ENCODE peak calls at places on chromosomes 13 and 19, in six cellular contexts. One of them, this sample, is unnamed.

GRCh38 chr19:4007836-4008539 is 452 bp downstream of the PIAS4 start:
- DNase-seq in hepatocyte: peak; percentile 63
- DNase-seq in lung: no peak
- DNase-seq in testis: peak; percentile 71
- DNase-seq in psoas muscle: peak; percentile 66
- DNase-seq in endodermal cell: peak; percentile 65
- DNase-seq in this sample: no peak

GRCh38 chr19:34261335-34262109 is 7.2 kb downstream of the GARRE1 start:
- DNase-seq in hepatocyte: no peak
- DNase-seq in lung: no peak
- DNase-seq in testis: no peak
- DNase-seq in psoas muscle: no peak
- DNase-seq in endodermal cell: no peak
- DNase-seq in this sample: no peak

GRCh38 chr13:101917833-101918755 is 465.6 kb downstream of the ITGBL1 start:
- DNase-seq in hepatocyte: no peak
- DNase-seq in lung: no peak
- DNase-seq in testis: no peak
- DNase-seq in psoas muscle: no peak
- DNase-seq in endodermal cell: peak; percentile 64
- DNase-seq in this sample: no peak

GRCh38 chr19:18433039-18433691 is 4.8 kb downstream of the ISYNA1 start:
- DNase-seq in hepatocyte: no peak
- DNase-seq in lung: no peak
- DNase-seq in testis: no peak
- DNase-seq in psoas muscle: peak; percentile 65
- DNase-seq in endodermal cell: peak; percentile 81
- DNase-seq in this sample: no peak

GRCh38 chr19:4597975-4598671 is 38.6 kb upstream of the SEMA6B start:
- DNase-seq in hepatocyte: peak; percentile 70
- DNase-seq in lung: no peak
- DNase-seq in testis: peak; percentile 44
- DNase-seq in psoas muscle: no peak
- DNase-seq in endodermal cell: peak; percentile 94
- DNase-seq in this sample: peak; percentile 78

GRCh38 chr13:21466527-21466926 is 7.4 kb upstream of the ZDHHC20 start:
- DNase-seq in hepatocyte: peak; percentile 13
- DNase-seq in lung: no peak
- DNase-seq in testis: no peak
- DNase-seq in psoas muscle: no peak
- DNase-seq in endodermal cell: no peak
- DNase-seq in this sample: no peak

GRCh38 chr19:52102163-52102562 is 6.6 kb upstream of the ZNF841 start:
- DNase-seq in hepatocyte: no peak
- DNase-seq in lung: no peak
- DNase-seq in testis: no peak
- DNase-seq in psoas muscle: no peak
- DNase-seq in endodermal cell: no peak
- DNase-seq in this sample: no peak

GRCh38 chr13:37070956-37071355 is 11.5 kb upstream of the SUPT20H start:
- DNase-seq in hepatocyte: no peak
- DNase-seq in lung: no peak
- DNase-seq in testis: no peak
- DNase-seq in psoas muscle: no peak
- DNase-seq in endodermal cell: no peak
- DNase-seq in this sample: no peak

GRCh38 chr19:49601482-49602038 is 10.6 kb downstream of the PRR12 start:
- DNase-seq in hepatocyte: no peak
- DNase-seq in lung: no peak
- DNase-seq in testis: no peak
- DNase-seq in psoas muscle: no peak
- DNase-seq in endodermal cell: no peak
- DNase-seq in this sample: no peak

GRCh38 chr19:18898533-18899408 is 2.8 kb upstream of the CERS1 start:
- DNase-seq in hepatocyte: no peak
- DNase-seq in lung: no peak
- DNase-seq in testis: no peak
- DNase-seq in psoas muscle: no peak
- DNase-seq in endodermal cell: no peak
- DNase-seq in this sample: no peak

GRCh38 chr19:15091918-15092753 is 10.1 kb downstream of the OR1I1 start:
- DNase-seq in hepatocyte: peak; percentile 82
- DNase-seq in lung: no peak
- DNase-seq in testis: peak; percentile 66
- DNase-seq in psoas muscle: no peak
- DNase-seq in endodermal cell: peak; percentile 67
- DNase-seq in this sample: peak; percentile 72

GRCh38 chr13:28475916-28476725 is 18.8 kb downstream of the FLT1 start:
- DNase-seq in hepatocyte: peak; percentile 59
- DNase-seq in lung: no peak
- DNase-seq in testis: no peak
- DNase-seq in psoas muscle: no peak
- DNase-seq in endodermal cell: no peak
- DNase-seq in this sample: peak; percentile 3
- H3K4me1 ChIP-seq in hepatocyte: peaks cover 19% of the 10 kb centered on the region
- H3K4me1 ChIP-seq in lung: peaks cover 3% of the 10 kb centered on the region
- H3K4me1 ChIP-seq in testis: no peaks in the 10 kb centered on the region
- H3K4me1 ChIP-seq in psoas muscle: no peaks in the 10 kb centered on the region
- H3K4me1 ChIP-seq in endodermal cell: no peaks in the 10 kb centered on the region
- H3K4me1 ChIP-seq in this sample: no peaks in the 10 kb centered on the region

DNA sequence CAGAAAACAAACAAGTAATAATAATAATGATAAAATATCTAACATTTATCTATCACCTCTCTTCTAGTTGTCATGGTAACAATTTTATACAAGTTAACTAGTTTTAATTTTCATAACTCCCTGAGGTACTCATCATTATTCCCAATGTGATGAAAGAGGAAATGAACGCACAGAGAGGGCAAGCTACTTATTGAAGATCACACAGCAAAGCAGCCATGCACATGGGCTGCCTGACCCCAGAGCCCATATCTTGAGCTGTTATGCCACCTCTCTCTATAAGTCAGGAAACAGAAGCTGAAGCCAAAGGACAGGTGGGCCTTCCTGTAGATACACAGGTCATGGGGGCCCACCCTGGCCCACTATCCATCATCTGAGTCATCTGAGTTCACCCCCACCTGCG is 4.9 kb upstream of the KLK4 start:
- DNase-seq in hepatocyte: no peak
- DNase-seq in lung: no peak
- DNase-seq in testis: no peak
- DNase-seq in psoas muscle: no peak
- DNase-seq in endodermal cell: no peak
- DNase-seq in this sample: no peak
- H3K4me1 ChIP-seq in hepatocyte: no peaks in the 10 kb centered on the region
- H3K4me1 ChIP-seq in lung: no peaks in the 10 kb centered on the region
- H3K4me1 ChIP-seq in testis: no peaks in the 10 kb centered on the region
- H3K4me1 ChIP-seq in psoas muscle: no peaks in the 10 kb centered on the region
- H3K4me1 ChIP-seq in endodermal cell: no peaks in the 10 kb centered on the region
- H3K4me1 ChIP-seq in this sample: peaks cover 10% of the 10 kb centered on the region

GRCh38 chr19:7263521-7263920 is 30.7 kb downstream of the INSR start:
- DNase-seq in hepatocyte: no peak
- DNase-seq in lung: no peak
- DNase-seq in testis: no peak
- DNase-seq in psoas muscle: no peak
- DNase-seq in endodermal cell: no peak
- DNase-seq in this sample: no peak
- H3K4me1 ChIP-seq in hepatocyte: peaks cover 10% of the 10 kb centered on the region
- H3K4me1 ChIP-seq in lung: peaks cover 6% of the 10 kb centered on the region
- H3K4me1 ChIP-seq in testis: peaks cover 37% of the 10 kb centered on the region
- H3K4me1 ChIP-seq in psoas muscle: peaks cover 45% of the 10 kb centered on the region
- H3K4me1 ChIP-seq in endodermal cell: no peaks in the 10 kb centered on the region
- H3K4me1 ChIP-seq in this sample: no peaks in the 10 kb centered on the region

DNA sequence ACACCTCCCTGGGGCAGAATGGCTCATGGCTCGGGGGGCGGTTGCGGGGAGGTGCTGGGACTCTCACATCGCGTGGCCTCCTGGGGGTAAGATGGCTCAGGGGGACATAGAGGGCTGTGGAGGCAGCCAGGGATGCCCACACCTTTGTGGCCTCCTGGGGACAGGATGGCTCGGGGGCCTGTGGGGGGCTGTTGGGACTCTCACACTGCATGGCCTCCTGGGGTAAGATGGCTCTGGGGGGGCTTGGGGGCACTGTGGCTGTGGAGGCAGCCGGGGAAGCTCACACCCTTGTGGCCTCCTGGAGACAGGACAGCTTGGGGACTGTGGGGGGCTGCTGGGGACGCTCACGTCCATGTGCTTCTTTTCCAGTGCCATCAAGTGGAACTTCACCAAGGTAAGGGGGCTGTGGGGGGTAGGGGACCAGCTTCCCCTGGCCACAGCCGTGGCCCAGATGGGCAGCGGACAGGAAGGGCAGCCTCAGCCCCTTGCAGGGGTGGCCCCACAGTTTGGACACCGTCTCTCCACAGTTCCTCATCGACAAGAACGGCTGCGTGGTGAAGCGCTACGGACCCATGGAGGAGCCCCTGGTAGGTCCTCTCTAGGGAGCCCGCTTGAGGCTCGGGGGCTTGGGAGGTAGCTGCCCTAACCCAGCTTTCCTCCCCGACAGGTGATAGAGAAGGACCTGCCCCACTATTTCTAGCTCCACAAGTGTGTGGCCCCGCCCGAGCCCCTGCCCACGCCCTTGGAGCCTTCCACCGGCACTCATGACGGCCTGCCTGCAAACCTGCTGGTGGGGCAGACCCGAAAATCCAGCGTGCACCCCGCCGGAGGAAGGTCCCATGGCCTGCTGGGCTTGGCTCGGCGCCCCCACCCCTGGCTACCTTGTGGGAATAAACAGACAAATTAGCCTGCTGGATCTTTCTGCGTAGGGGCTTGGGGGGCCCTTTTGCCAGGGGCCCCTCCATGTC is 2.4 kb downstream of the GPX4 start:
- DNase-seq in hepatocyte: no peak
- DNase-seq in lung: no peak
- DNase-seq in testis: no peak
- DNase-seq in psoas muscle: no peak
- DNase-seq in endodermal cell: no peak
- DNase-seq in this sample: no peak
- H3K4me1 ChIP-seq in hepatocyte: peaks cover 30% of the 10 kb centered on the region
- H3K4me1 ChIP-seq in lung: peaks cover 6% of the 10 kb centered on the region
- H3K4me1 ChIP-seq in testis: peaks cover 46% of the 10 kb centered on the region
- H3K4me1 ChIP-seq in psoas muscle: peaks cover 28% of the 10 kb centered on the region
- H3K4me1 ChIP-seq in endodermal cell: peaks cover 5% of the 10 kb centered on the region
- H3K4me1 ChIP-seq in this sample: peaks cover 53% of the 10 kb centered on the region

GRCh38 chr19:41552558-41552957 is 23.4 kb upstream of the CEACAM21 start:
- DNase-seq in hepatocyte: no peak
- DNase-seq in lung: no peak
- DNase-seq in testis: no peak
- DNase-seq in psoas muscle: no peak
- DNase-seq in endodermal cell: no peak
- DNase-seq in this sample: no peak
- H3K4me1 ChIP-seq in hepatocyte: no peaks in the 10 kb centered on the region
- H3K4me1 ChIP-seq in lung: no peaks in the 10 kb centered on the region
- H3K4me1 ChIP-seq in testis: no peaks in the 10 kb centered on the region
- H3K4me1 ChIP-seq in psoas muscle: no peaks in the 10 kb centered on the region
- H3K4me1 ChIP-seq in endodermal cell: no peaks in the 10 kb centered on the region
- H3K4me1 ChIP-seq in this sample: no peaks in the 10 kb centered on the region

GRCh38 chr19:1066251-1066747 is 668 bp upstream of the ARHGAP45 start:
- DNase-seq in hepatocyte: peak; percentile 63
- DNase-seq in lung: no peak
- DNase-seq in testis: no peak
- DNase-seq in psoas muscle: no peak
- DNase-seq in endodermal cell: peak; percentile 79
- DNase-seq in this sample: no peak
- H3K4me1 ChIP-seq in hepatocyte: peaks cover 28% of the 10 kb centered on the region
- H3K4me1 ChIP-seq in lung: no peaks in the 10 kb centered on the region
- H3K4me1 ChIP-seq in testis: peaks cover 4% of the 10 kb centered on the region
- H3K4me1 ChIP-seq in psoas muscle: peaks cover 20% of the 10 kb centered on the region
- H3K4me1 ChIP-seq in endodermal cell: peaks cover 5% of the 10 kb centered on the region
- H3K4me1 ChIP-seq in this sample: peaks cover 33% of the 10 kb centered on the region

This sample was measured in A549.